ENCODE peak calls at places on chromosome 7, in four cellular contexts. O, D, U and I are unnamed samples.
A peak's percentile ranks its signal among the peaks of the same experiment; 100 is the strongest.

GRCh38 chr7:144547888-144548287 is 144.4 kb upstream of the NOBOX start:
- DNase-seq in O (no peak), D (no peak), U (no peak), I (no peak)

GRCh38 chr7:64879097-64879730 is 23.9 kb upstream of the ZNF273 start:
- DNase-seq in O (no peak), D (no peak), U (peak; percentile 9), I (no peak)

GRCh38 chr7:66078067-66078466 is 2.4 kb downstream of the ASL start:
- DNase-seq in O (no peak), D (no peak), U (no peak), I (no peak)

GRCh38 chr7:156667110-156667436 is 26.5 kb downstream of the RNF32 start:
- DNase-seq in O (no peak), D (peak; percentile 81), U (no peak), I (no peak)

GRCh38 chr7:139488810-139489209 is 5.3 kb upstream of the KLRG2 start:
- DNase-seq in O (no peak), D (no peak), U (no peak), I (no peak)

GRCh38 chr7:99409192-99409572 is 413 bp downstream of the BUD31 start:
- DNase-seq in O (no peak), D (no peak), U (no peak), I (no peak)

GRCh38 chr7:99011706-99012404 is 132.1 kb downstream of the SMURF1 start:
- DNase-seq in O (no peak), D (no peak), U (no peak), I (no peak)

GRCh38 chr7:2934984-2935740 is 91.1 kb upstream of the GNA12 start:
- DNase-seq in O (no peak), D (no peak), U (peak; percentile 28), I (no peak)

GRCh38 chr7:104943502-104944343 is 70.3 kb upstream of the KMT2E start:
- DNase-seq in O (no peak), D (peak; percentile 94), U (peak; percentile 73), I (peak; percentile 83)

GRCh38 chr7:115754226-115754625 is 276.3 kb downstream of the TFEC start:
- DNase-seq in O (no peak), D (no peak), U (no peak), I (no peak)

GRCh38 chr7:25029075-25029474 is 49.1 kb upstream of the OSBPL3 start:
- DNase-seq in O (no peak), D (no peak), U (no peak), I (no peak)

GRCh38 chr7:12281026-12281425 is 69.9 kb downstream of the TMEM106B start:
- DNase-seq in O (no peak), D (no peak), U (no peak), I (no peak)

GRCh38 chr7:26533163-26533562 is 241.5 kb downstream of the SNX10 start:
- DNase-seq in O (no peak), D (no peak), U (no peak), I (no peak)

GRCh38 chr7:129066290-129067131 is 11.6 kb upstream of the TNPO3 start:
- DNase-seq in O (no peak), D (no peak), U (no peak), I (no peak)

GRCh38 chr7:39700932-39701331 is 77.6 kb downstream of the RALA start:
- DNase-seq in O (no peak), D (no peak), U (no peak), I (no peak)

GRCh38 chr7:8931906-8932646 is 498.7 kb downstream of the NXPH1 start:
- DNase-seq in O (no peak), D (no peak), U (no peak), I (no peak)

GRCh38 chr7:101093907-101094306 is 8.6 kb downstream of the TRIM56 start:
- DNase-seq in O (no peak), D (no peak), U (no peak), I (no peak)

GRCh38 chr7:149720372-149721083 is 52.9 kb downstream of the ZNF467 start:
- DNase-seq in O (no peak), D (peak; percentile 78), U (peak; percentile 78), I (no peak)

GRCh38 chr7:641269-641671 is 85.2 kb upstream of the DNAAF5 start:
- DNase-seq in O (no peak), D (no peak), U (no peak), I (no peak)

GRCh38 chr7:112452102-112452888 is 2.0 kb downstream of the IFRD1 start:
- DNase-seq in O (no peak), D (peak; percentile 42), U (peak; percentile 20), I (no peak)

GRCh38 chr7:144656960-144657359 is 178.9 kb downstream of the TPK1 start:
- DNase-seq in O (no peak), D (no peak), U (no peak), I (no peak)

GRCh38 chr7:143222782-143223181 is 945 bp downstream of the TAS2R40 start:
- DNase-seq in O (no peak), D (no peak), U (no peak), I (no peak)

GRCh38 chr7:40763319-40764287 is 628.8 kb downstream of the SUGCT start:
- DNase-seq in O (no peak), D (no peak), U (peak; percentile 8), I (no peak)

GRCh38 chr7:146115665-146116451 is 743 bp upstream of the CNTNAP2 start:
- DNase-seq in O (peak; percentile 76), D (no peak), U (peak; percentile 86), I (no peak)

GRCh38 chr7:44962483-44963251 is 16.1 kb downstream of the MYO1G start:
- DNase-seq in O (no peak), D (no peak), U (peak; percentile 45), I (no peak)

GRCh38 chr7:94912085-94912484 is 4.7 kb downstream of the PPP1R9A start:
- DNase-seq in O (no peak), D (peak; percentile 12), U (no peak), I (no peak)

GRCh38 chr7:51539840-51540239 is 223.2 kb upstream of the COBL start:
- DNase-seq in O (no peak), D (no peak), U (no peak), I (no peak)

GRCh38 chr7:51543801-51544553 is 227.4 kb upstream of the COBL start:
- DNase-seq in O (no peak), D (no peak), U (no peak), I (no peak)

GRCh38 chr7:51551070-51551469 is 234.5 kb upstream of the COBL start:
- DNase-seq in O (no peak), D (no peak), U (no peak), I (no peak)

DNA sequence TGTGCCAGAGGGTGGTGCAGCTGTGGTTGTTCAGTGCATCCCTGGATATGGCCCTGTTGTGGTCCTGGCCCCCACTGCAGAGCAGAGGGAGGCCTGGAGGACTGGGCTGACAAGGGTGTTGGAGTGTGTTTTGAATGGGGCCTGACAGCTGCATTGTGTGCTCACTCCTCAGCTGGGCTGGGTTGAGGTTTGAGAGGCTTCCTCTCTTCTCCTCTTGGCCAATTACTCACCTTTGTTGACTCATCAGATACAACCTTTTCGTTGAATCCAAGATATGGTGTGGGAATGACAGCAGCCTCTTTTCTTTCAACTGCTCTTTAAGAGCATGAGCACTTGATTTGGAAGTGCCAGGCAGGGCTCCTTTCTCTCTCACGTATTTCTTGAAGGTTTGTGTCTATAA is 228.5 kb upstream of the COBL start:
- DNase-seq in O (no peak), D (no peak), U (no peak), I (no peak)
- TF ChIP-seq TCF12 in O (no peak), D (no peak), U (no peak), I (no peak)

GRCh38 chr7:28135296-28135695 is 45.3 kb downstream of the JAZF1 start:
- DNase-seq in O (no peak), D (no peak), U (no peak), I (no peak)

GRCh38 chr7:28137471-28137870 is 43.1 kb downstream of the JAZF1 start:
- DNase-seq in O (no peak), D (no peak), U (no peak), I (no peak)

GRCh38 chr7:28136420-28136819 is 44.2 kb downstream of the JAZF1 start:
- DNase-seq in O (no peak), D (no peak), U (no peak), I (no peak)

GRCh38 chr7:28136885-28137284 is 43.7 kb downstream of the JAZF1 start:
- DNase-seq in O (no peak), D (no peak), U (no peak), I (no peak)

GRCh38 chr7:28135760-28136159 is 44.8 kb downstream of the JAZF1 start:
- DNase-seq in O (no peak), D (no peak), U (peak; percentile 20), I (no peak)
- TF ChIP-seq TCF12 in O (no peak), D (no peak), U (no peak), I (no peak)

GRCh38 chr7:117997862-117998825 is 124.9 kb upstream of the CTTNBP2 start:
- DNase-seq in O (no peak), D (no peak), U (no peak), I (no peak)
- TF ChIP-seq TCF12 in O (no peak), D (no peak), U (no peak), I (no peak)

DNA sequence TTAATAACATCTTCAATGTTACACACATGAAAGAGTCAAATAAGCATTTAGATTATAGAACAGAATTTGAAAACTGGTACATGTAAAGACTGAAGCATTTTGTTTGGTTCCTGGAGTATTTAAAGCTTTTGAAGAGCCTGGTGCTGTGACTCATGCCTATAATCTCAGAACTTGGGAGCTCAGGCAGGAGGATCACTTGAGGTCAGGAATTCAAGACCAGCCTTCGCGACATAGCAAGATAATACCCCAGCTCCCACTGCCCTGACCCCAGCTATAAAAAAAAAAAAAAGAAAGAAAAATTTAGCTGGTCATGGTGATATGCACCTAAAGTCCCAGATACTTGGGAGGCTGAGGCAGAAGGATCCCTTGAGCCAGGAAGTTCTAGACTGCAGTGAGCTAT is 87.8 kb downstream of the HDAC9 start:
- DNase-seq in O (no peak), D (no peak), U (no peak), I (no peak)
- TF ChIP-seq TCF12 in O (no peak), D (no peak), U (no peak), I (no peak)